ENCODE peak calls at places on chromosomes 12 and 14, in ten cellular contexts. X, N, S, J, L, U, V, C, W and A are unnamed samples.

GRCh38 chr12:68065163-68065562 is 75.9 kb downstream of the IFNG-AS1 start:
- DNase-seq in X (no peak), N (no peak), S (no peak), J (no peak), L (no peak), U (no peak), V (no peak), C (no peak), W (no peak), A (no peak)

GRCh38 chr12:132493482-132494178 is 3.7 kb downstream of the FBRSL1 start:
- DNase-seq in X (no peak), N (no peak), S (no peak), J (no peak), L (no peak), U (no peak), V (no peak), C (no peak), W (no peak), A (no peak)

GRCh38 chr14:93114068-93114710 is 1.5 kb downstream of the ITPK1 start:
- DNase-seq in X (no peak), N (no peak), S (no peak), J (no peak), L (no peak), U (no peak), V (peak), C (no peak), W (no peak), A (no peak)

GRCh38 chr12:124992874-124993567 is 424 bp upstream of the BRI3BP start:
- DNase-seq in X (no peak), N (peak), S (peak), J (peak), L (peak), U (peak), V (peak), C (peak), W (peak), A (peak)

GRCh38 chr12:102483466-102483865 is 3.1 kb upstream of the IGF1 start:
- DNase-seq in X (no peak), N (no peak), S (no peak), J (no peak), L (no peak), U (no peak), V (no peak), C (no peak), W (no peak), A (no peak)

GRCh38 chr12:1883513-1883912 is 34.9 kb downstream of the CACNA2D4 start:
- DNase-seq in X (no peak), N (no peak), S (no peak), J (no peak), L (no peak), U (no peak), V (no peak), C (no peak), W (no peak), A (no peak)

GRCh38 chr12:111404362-111405148 is 1.2 kb upstream of the SH2B3 start:
- DNase-seq in X (no peak), N (peak), S (peak), J (no peak), L (peak), U (peak), V (peak), C (no peak), W (no peak), A (no peak)

GRCh38 chr14:88168498-88169165 is 154.4 kb downstream of the KCNK10 start:
- DNase-seq in X (no peak), N (peak), S (peak), J (peak), L (peak), U (peak), V (peak), C (no peak), W (no peak), A (no peak)

GRCh38 chr14:102749393-102749792 is 27.9 kb upstream of the TRAF3 start:
- DNase-seq in X (no peak), N (no peak), S (no peak), J (no peak), L (no peak), U (no peak), V (no peak), C (peak), W (no peak), A (no peak)

GRCh38 chr12:77104281-77104680 is 38.9 kb upstream of the E2F7 start:
- DNase-seq in X (no peak), N (no peak), S (no peak), J (peak), L (no peak), U (no peak), V (peak), C (no peak), W (no peak), A (no peak)

GRCh38 chr12:18222699-18223098 is 38.6 kb upstream of the PIK3C2G start:
- DNase-seq in X (no peak), N (no peak), S (no peak), J (no peak), L (no peak), U (no peak), V (no peak), C (no peak), W (no peak), A (no peak)

GRCh38 chr12:6329693-6330045 is 12.2 kb downstream of the TNFRSF1A start:
- DNase-seq in X (no peak), N (no peak), S (no peak), J (no peak), L (no peak), U (no peak), V (no peak), C (no peak), W (no peak), A (no peak)

GRCh38 chr12:45284096-45284901 is 68.4 kb downstream of the ANO6 start:
- DNase-seq in X (peak), N (no peak), S (no peak), J (peak), L (no peak), U (peak), V (peak), C (no peak), W (peak), A (no peak)

GRCh38 chr12:92505373-92506340 is 197.1 kb upstream of the PLEKHG7 start:
- DNase-seq in X (peak), N (no peak), S (peak), J (peak), L (no peak), U (no peak), V (peak), C (no peak), W (no peak), A (peak)